ENCODE peak calls at places on chromosomes 2 and 18, in seven cellular contexts. One of them, this sample, is unnamed.

GRCh38 chr2:106184394-106184793 is 9.7 kb downstream of the UXS1 start:
- DNase-seq in lower lobe of right lung: no peak
- DNase-seq in cardiac fibroblast: no peak
- DNase-seq in PC-3: no peak
- DNase-seq in HFFc6: no peak
- DNase-seq in progenitor cell of endocrine pancreas: no peak
- DNase-seq in heart right ventricle: no peak
- DNase-seq in this sample: no peak

GRCh38 chr18:36255072-36255708 is 42.3 kb upstream of the FHOD3 start:
- DNase-seq in lower lobe of right lung: no peak
- DNase-seq in cardiac fibroblast: no peak
- DNase-seq in PC-3: no peak
- DNase-seq in HFFc6: no peak
- DNase-seq in progenitor cell of endocrine pancreas: no peak
- DNase-seq in heart right ventricle: no peak
- DNase-seq in this sample: no peak

GRCh38 chr18:32208012-32208411 is 18.2 kb downstream of the MEP1B start:
- DNase-seq in lower lobe of right lung: no peak
- DNase-seq in cardiac fibroblast: no peak
- DNase-seq in PC-3: no peak
- DNase-seq in HFFc6: no peak
- DNase-seq in progenitor cell of endocrine pancreas: no peak
- DNase-seq in heart right ventricle: no peak
- DNase-seq in this sample: no peak

GRCh38 chr2:172655091-172655837 is 80.4 kb upstream of the RAPGEF4 start:
- DNase-seq in lower lobe of right lung: no peak
- DNase-seq in cardiac fibroblast: peak
- DNase-seq in PC-3: peak
- DNase-seq in HFFc6: peak
- DNase-seq in progenitor cell of endocrine pancreas: no peak
- DNase-seq in heart right ventricle: no peak
- DNase-seq in this sample: no peak

GRCh38 chr2:233338046-233338445 is 16.2 kb upstream of the DGKD start:
- DNase-seq in lower lobe of right lung: no peak
- DNase-seq in cardiac fibroblast: no peak
- DNase-seq in PC-3: no peak
- DNase-seq in HFFc6: no peak
- DNase-seq in progenitor cell of endocrine pancreas: no peak
- DNase-seq in heart right ventricle: no peak
- DNase-seq in this sample: no peak

GRCh38 chr2:240933048-240933965 is 27.2 kb downstream of the CROCC2 start:
- DNase-seq in lower lobe of right lung: peak
- DNase-seq in cardiac fibroblast: no peak
- DNase-seq in PC-3: no peak
- DNase-seq in HFFc6: no peak
- DNase-seq in progenitor cell of endocrine pancreas: peak
- DNase-seq in heart right ventricle: no peak
- DNase-seq in this sample: peak

GRCh38 chr2:218081695-218082094 is 12.6 kb downstream of the RUFY4 start:
- DNase-seq in lower lobe of right lung: no peak
- DNase-seq in cardiac fibroblast: peak
- DNase-seq in PC-3: no peak
- DNase-seq in HFFc6: peak
- DNase-seq in progenitor cell of endocrine pancreas: no peak
- DNase-seq in heart right ventricle: no peak
- DNase-seq in this sample: no peak

GRCh38 chr18:37578886-37579513 is 13.4 kb upstream of the CELF4 start:
- DNase-seq in lower lobe of right lung: no peak
- DNase-seq in cardiac fibroblast: peak
- DNase-seq in PC-3: peak
- DNase-seq in HFFc6: peak
- DNase-seq in progenitor cell of endocrine pancreas: no peak
- DNase-seq in heart right ventricle: no peak
- DNase-seq in this sample: no peak

GRCh38 chr2:59302683-59303082 is 1061.6 kb upstream of the FANCL start:
- DNase-seq in lower lobe of right lung: no peak
- DNase-seq in cardiac fibroblast: no peak
- DNase-seq in PC-3: no peak
- DNase-seq in HFFc6: no peak
- DNase-seq in progenitor cell of endocrine pancreas: no peak
- DNase-seq in heart right ventricle: no peak
- DNase-seq in this sample: no peak

GRCh38 chr2:8380573-8380972 is 301.3 kb upstream of the ID2 start:
- DNase-seq in lower lobe of right lung: no peak
- DNase-seq in cardiac fibroblast: no peak
- DNase-seq in PC-3: no peak
- DNase-seq in HFFc6: no peak
- DNase-seq in progenitor cell of endocrine pancreas: no peak
- DNase-seq in heart right ventricle: no peak
- DNase-seq in this sample: no peak

GRCh38 chr2:237431372-237431771 is 17.4 kb upstream of the COL6A3 start:
- DNase-seq in lower lobe of right lung: no peak
- DNase-seq in cardiac fibroblast: peak
- DNase-seq in PC-3: peak
- DNase-seq in HFFc6: peak
- DNase-seq in progenitor cell of endocrine pancreas: no peak
- DNase-seq in heart right ventricle: no peak
- DNase-seq in this sample: no peak

GRCh38 chr18:37392648-37393047 is 172.9 kb downstream of the CELF4 start:
- DNase-seq in lower lobe of right lung: no peak
- DNase-seq in cardiac fibroblast: no peak
- DNase-seq in PC-3: no peak
- DNase-seq in HFFc6: no peak
- DNase-seq in progenitor cell of endocrine pancreas: no peak
- DNase-seq in heart right ventricle: no peak
- DNase-seq in this sample: no peak

GRCh38 chr18:49178736-49179135 is 228.0 kb upstream of the SMAD7 start:
- DNase-seq in lower lobe of right lung: no peak
- DNase-seq in cardiac fibroblast: peak
- DNase-seq in PC-3: peak
- DNase-seq in HFFc6: no peak
- DNase-seq in progenitor cell of endocrine pancreas: no peak
- DNase-seq in heart right ventricle: peak
- DNase-seq in this sample: no peak

GRCh38 chr2:109125595-109126500 is 3.2 kb upstream of the SH3RF3 start:
- DNase-seq in lower lobe of right lung: no peak
- DNase-seq in cardiac fibroblast: peak
- DNase-seq in PC-3: peak
- DNase-seq in HFFc6: peak
- DNase-seq in progenitor cell of endocrine pancreas: no peak
- DNase-seq in heart right ventricle: no peak
- DNase-seq in this sample: no peak

GRCh38 chr2:70975237-70975636 is 3.2 kb upstream of the ANKRD53 start:
- DNase-seq in lower lobe of right lung: no peak
- DNase-seq in cardiac fibroblast: no peak
- DNase-seq in PC-3: no peak
- DNase-seq in HFFc6: no peak
- DNase-seq in progenitor cell of endocrine pancreas: no peak
- DNase-seq in heart right ventricle: no peak
- DNase-seq in this sample: no peak

GRCh38 chr2:8685697-8686358 is 4.0 kb downstream of the ID2 start:
- DNase-seq in lower lobe of right lung: peak
- DNase-seq in cardiac fibroblast: peak
- DNase-seq in PC-3: peak
- DNase-seq in HFFc6: no peak
- DNase-seq in progenitor cell of endocrine pancreas: peak
- DNase-seq in heart right ventricle: peak
- DNase-seq in this sample: peak

GRCh38 chr2:171772373-171772772 is 85.1 kb downstream of the DYNC1I2 start:
- DNase-seq in lower lobe of right lung: no peak
- DNase-seq in cardiac fibroblast: no peak
- DNase-seq in PC-3: no peak
- DNase-seq in HFFc6: no peak
- DNase-seq in progenitor cell of endocrine pancreas: no peak
- DNase-seq in heart right ventricle: no peak
- DNase-seq in this sample: no peak

GRCh38 chr18:14947482-14948162 is 199.7 kb downstream of the ANKRD30B start:
- DNase-seq in lower lobe of right lung: no peak
- DNase-seq in cardiac fibroblast: no peak
- DNase-seq in PC-3: no peak
- DNase-seq in HFFc6: no peak
- DNase-seq in progenitor cell of endocrine pancreas: no peak
- DNase-seq in heart right ventricle: no peak
- DNase-seq in this sample: no peak

GRCh38 chr18:12315911-12316310 is 7.9 kb downstream of the TUBB6 start:
- DNase-seq in lower lobe of right lung: no peak
- DNase-seq in cardiac fibroblast: no peak
- DNase-seq in PC-3: no peak
- DNase-seq in HFFc6: no peak
- DNase-seq in progenitor cell of endocrine pancreas: no peak
- DNase-seq in heart right ventricle: peak
- DNase-seq in this sample: no peak

GRCh38 chr2:36530983-36531354 is 67.0 kb downstream of the FEZ2 start:
- DNase-seq in lower lobe of right lung: no peak
- DNase-seq in cardiac fibroblast: peak
- DNase-seq in PC-3: no peak
- DNase-seq in HFFc6: no peak
- DNase-seq in progenitor cell of endocrine pancreas: no peak
- DNase-seq in heart right ventricle: peak
- DNase-seq in this sample: no peak

DNA sequence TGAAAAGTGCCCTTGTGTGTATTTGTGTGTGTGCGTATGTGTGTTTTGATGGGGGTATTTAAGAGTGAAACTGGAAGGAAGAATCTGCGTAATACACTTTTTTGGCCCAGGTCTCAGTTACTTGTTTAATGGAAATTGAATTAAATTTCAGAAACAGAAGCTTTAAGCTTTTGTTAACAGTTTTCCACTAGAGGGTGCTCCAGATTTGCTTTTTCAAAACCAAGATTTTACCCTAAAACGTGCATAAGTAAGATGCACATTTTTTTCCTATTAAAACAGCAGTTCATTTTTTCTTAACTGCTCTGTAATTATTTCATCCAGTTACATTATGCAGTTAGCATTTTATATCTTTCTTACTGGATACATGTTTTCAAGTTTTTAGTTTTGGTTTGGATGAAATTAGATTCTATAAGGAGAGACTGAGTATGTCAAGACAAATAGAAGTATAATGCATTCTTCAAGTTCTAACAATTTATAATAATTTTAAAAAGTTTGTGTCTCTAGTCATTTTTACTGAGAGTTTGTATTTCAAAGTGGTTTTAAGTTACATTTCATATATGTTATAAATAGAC is 97.2 kb downstream of the PIK3C3 start:
- DNase-seq in lower lobe of right lung: no peak
- DNase-seq in cardiac fibroblast: peak
- DNase-seq in PC-3: peak
- DNase-seq in HFFc6: peak
- DNase-seq in progenitor cell of endocrine pancreas: no peak
- DNase-seq in heart right ventricle: no peak
- DNase-seq in this sample: no peak
- TF ChIP-seq CTCF in lower lobe of right lung: no peak
- TF ChIP-seq CTCF in cardiac fibroblast: peak
- TF ChIP-seq CTCF in PC-3: peak
- TF ChIP-seq CTCF in HFFc6: peak
- TF ChIP-seq CTCF in progenitor cell of endocrine pancreas: peak
- TF ChIP-seq CTCF in heart right ventricle: peak
- TF ChIP-seq CTCF in this sample: no peak

DNA sequence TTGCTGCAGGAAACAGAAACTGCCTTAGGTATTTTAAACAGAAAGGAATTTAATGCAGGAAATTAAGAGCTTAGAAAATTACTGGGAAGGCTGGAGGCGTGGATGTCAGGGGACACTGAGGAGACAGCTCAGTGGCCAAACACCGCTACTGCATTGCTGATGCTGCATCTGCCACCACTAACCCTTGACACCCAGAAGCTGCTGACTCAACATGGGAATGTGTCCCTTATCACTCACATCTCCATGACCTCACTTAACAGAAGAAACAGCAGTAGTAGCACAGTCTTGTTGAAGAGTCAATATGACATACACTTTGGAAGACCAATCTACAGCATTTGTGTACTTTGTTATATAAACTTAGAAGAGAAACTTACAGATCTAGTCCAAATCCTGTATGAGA is 906.1 kb downstream of the SLC4A3 start:
- DNase-seq in lower lobe of right lung: no peak
- DNase-seq in cardiac fibroblast: peak
- DNase-seq in PC-3: peak
- DNase-seq in HFFc6: peak
- DNase-seq in progenitor cell of endocrine pancreas: no peak
- DNase-seq in heart right ventricle: no peak
- DNase-seq in this sample: no peak
- TF ChIP-seq CTCF in lower lobe of right lung: no peak
- TF ChIP-seq CTCF in cardiac fibroblast: peak
- TF ChIP-seq CTCF in PC-3: peak
- TF ChIP-seq CTCF in HFFc6: peak
- TF ChIP-seq CTCF in progenitor cell of endocrine pancreas: peak
- TF ChIP-seq CTCF in heart right ventricle: no peak
- TF ChIP-seq CTCF in this sample: no peak

GRCh38 chr2:111918383-111918806 is 20.0 kb downstream of the MERTK start:
- DNase-seq in lower lobe of right lung: no peak
- DNase-seq in cardiac fibroblast: peak
- DNase-seq in PC-3: peak
- DNase-seq in HFFc6: peak
- DNase-seq in progenitor cell of endocrine pancreas: no peak
- DNase-seq in heart right ventricle: no peak
- DNase-seq in this sample: no peak

GRCh38 chr2:111919794-111920608 is 21.6 kb downstream of the MERTK start:
- DNase-seq in lower lobe of right lung: peak
- DNase-seq in cardiac fibroblast: no peak
- DNase-seq in PC-3: peak
- DNase-seq in HFFc6: no peak
- DNase-seq in progenitor cell of endocrine pancreas: peak
- DNase-seq in heart right ventricle: peak
- DNase-seq in this sample: no peak

GRCh38 chr2:111923271-111923670 is 24.9 kb downstream of the MERTK start:
- DNase-seq in lower lobe of right lung: no peak
- DNase-seq in cardiac fibroblast: no peak
- DNase-seq in PC-3: no peak
- DNase-seq in HFFc6: no peak
- DNase-seq in progenitor cell of endocrine pancreas: no peak
- DNase-seq in heart right ventricle: no peak
- DNase-seq in this sample: no peak

GRCh38 chr2:111924617-111925107 is 26.3 kb downstream of the MERTK start:
- DNase-seq in lower lobe of right lung: no peak
- DNase-seq in cardiac fibroblast: no peak
- DNase-seq in PC-3: peak
- DNase-seq in HFFc6: no peak
- DNase-seq in progenitor cell of endocrine pancreas: no peak
- DNase-seq in heart right ventricle: no peak
- DNase-seq in this sample: no peak

GRCh38 chr2:111919362-111919761 is 21.0 kb downstream of the MERTK start:
- DNase-seq in lower lobe of right lung: no peak
- DNase-seq in cardiac fibroblast: no peak
- DNase-seq in PC-3: no peak
- DNase-seq in HFFc6: no peak
- DNase-seq in progenitor cell of endocrine pancreas: no peak
- DNase-seq in heart right ventricle: no peak
- DNase-seq in this sample: no peak
- TF ChIP-seq CTCF in lower lobe of right lung: no peak
- TF ChIP-seq CTCF in cardiac fibroblast: peak
- TF ChIP-seq CTCF in PC-3: peak
- TF ChIP-seq CTCF in HFFc6: peak
- TF ChIP-seq CTCF in progenitor cell of endocrine pancreas: peak
- TF ChIP-seq CTCF in heart right ventricle: no peak
- TF ChIP-seq CTCF in this sample: no peak

DNA sequence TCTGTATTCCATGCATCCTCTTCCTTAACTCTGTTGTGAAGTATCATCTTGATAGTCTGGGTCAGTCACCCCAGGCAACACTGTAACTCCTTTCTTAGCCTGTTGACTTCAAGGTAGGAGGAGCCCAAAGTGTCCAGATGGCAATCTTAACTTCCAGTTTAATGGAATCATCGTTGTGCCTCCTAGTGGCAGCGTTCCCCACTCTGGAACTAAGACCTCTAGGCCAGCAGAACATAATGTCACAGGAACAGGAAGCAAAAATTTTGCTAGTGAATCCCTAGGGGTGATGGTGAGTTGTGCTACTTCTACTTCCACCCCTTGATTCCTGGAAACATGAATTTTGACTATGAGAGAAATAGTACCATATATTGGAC is 11.7 kb downstream of the SGPP2 start:
- DNase-seq in lower lobe of right lung: no peak
- DNase-seq in cardiac fibroblast: no peak
- DNase-seq in PC-3: no peak
- DNase-seq in HFFc6: no peak
- DNase-seq in progenitor cell of endocrine pancreas: no peak
- DNase-seq in heart right ventricle: no peak
- DNase-seq in this sample: no peak
- TF ChIP-seq CTCF in lower lobe of right lung: no peak
- TF ChIP-seq CTCF in cardiac fibroblast: no peak
- TF ChIP-seq CTCF in PC-3: no peak
- TF ChIP-seq CTCF in HFFc6: no peak
- TF ChIP-seq CTCF in progenitor cell of endocrine pancreas: no peak
- TF ChIP-seq CTCF in heart right ventricle: no peak
- TF ChIP-seq CTCF in this sample: no peak

This sample was measured in natural killer cell.